ENCODE peak calls at places on chromosomes 3 and 15, in five cellular contexts. L is A549, S is HepG2, T is ovary, N is stomach. Q is an unnamed sample.

GRCh38 chr3:177862962-177863491 is 665.7 kb upstream of the TBL1XR1 start:
- DNase-seq in N (no peak), L (no peak), T (no peak), S (no peak), Q (no peak)

GRCh38 chr3:193901007-193901406 is 234.9 kb upstream of the HES1 start:
- DNase-seq in S (no peak), N (no peak), T (no peak), L (no peak), Q (no peak)

GRCh38 chr3:9732080-9732752 is 681 bp downstream of the BRPF1 start:
- DNase-seq in T (no peak), S (no peak), L (no peak), N (peak), Q (no peak)

GRCh38 chr3:139937674-139938279 is 2.8 kb downstream of the CLSTN2 start:
- DNase-seq in S (no peak), L (peak), T (peak), N (peak), Q (no peak)

GRCh38 chr3:195352895-195353488 is 82.0 kb upstream of the XXYLT1 start:
- DNase-seq in S (peak), N (no peak), L (peak), T (no peak), Q (no peak)

GRCh38 chr3:12454808-12455121 is 29.5 kb upstream of the TSEN2 start:
- DNase-seq in S (no peak), N (no peak), L (no peak), T (no peak), Q (no peak)

GRCh38 chr15:91824256-91824655 is 29.3 kb upstream of the SLCO3A1 start:
- DNase-seq in L (no peak), S (no peak), T (peak), N (no peak), Q (no peak)

GRCh38 chr15:29183071-29183831 is 86.4 kb downstream of the NSMCE3 start:
- DNase-seq in S (no peak), N (no peak), L (peak), T (no peak), Q (no peak)

GRCh38 chr3:45123030-45123429 is 23.1 kb downstream of the CDCP1 start:
- DNase-seq in S (no peak), T (no peak), N (no peak), L (peak), Q (no peak)

GRCh38 chr3:78519281-78519680 is 1248.5 kb downstream of the ROBO1 start:
- DNase-seq in L (no peak), N (no peak), T (no peak), S (no peak), Q (no peak)

GRCh38 chr15:42591238-42591936 is 16.0 kb downstream of the STARD9 start:
- DNase-seq in T (no peak), N (no peak), S (peak), L (peak), Q (no peak)

GRCh38 chr3:133410191-133410892 is 10.5 kb downstream of the BFSP2 start:
- DNase-seq in S (no peak), L (no peak), N (no peak), T (no peak), Q (no peak)

GRCh38 chr3:112794622-112795172 is 52.0 kb downstream of the CD200R1L start:
- DNase-seq in T (no peak), S (no peak), L (no peak), N (no peak), Q (no peak)
- TF ChIP-seq EP300 in T (no peak), S (no peak), L (no peak), N (no peak), Q (no peak)

GRCh38 chr3:111582114-111582461 is 13.1 kb downstream of the ZBED2 start:
- DNase-seq in T (no peak), L (peak), N (no peak), S (peak), Q (no peak)
- TF ChIP-seq EP300 in T (no peak), L (no peak), N (no peak), S (no peak), Q (no peak)

GRCh38 chr3:7396534-7396933 is 535.6 kb downstream of the GRM7 start:
- DNase-seq in N (no peak), T (no peak), L (no peak), S (no peak), Q (no peak)

GRCh38 chr3:7397097-7397496 is 536.2 kb downstream of the GRM7 start:
- DNase-seq in N (no peak), T (no peak), S (no peak), L (no peak), Q (no peak)

GRCh38 chr3:7401418-7401817 is 540.5 kb downstream of the GRM7 start:
- DNase-seq in L (no peak), S (no peak), N (no peak), T (no peak), Q (no peak)

DNA sequence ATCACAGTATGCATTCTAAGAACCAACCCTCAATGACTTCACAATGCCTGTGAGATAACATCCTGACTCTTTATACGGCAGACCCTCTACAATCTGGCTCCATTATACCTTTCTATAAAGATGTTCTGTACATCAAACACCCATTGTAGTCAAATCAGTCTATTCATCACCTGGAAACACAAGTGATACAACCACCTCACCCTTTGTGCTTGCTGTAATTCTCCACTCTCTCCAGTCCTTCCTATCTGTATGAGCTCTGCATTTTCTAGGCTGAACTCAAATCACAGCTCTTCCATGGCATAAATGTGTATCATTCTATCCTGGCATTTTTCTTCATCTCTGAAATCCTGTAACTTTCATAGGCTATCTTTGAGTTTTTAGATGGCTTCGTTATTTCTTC is 539.4 kb downstream of the GRM7 start:
- DNase-seq in S (no peak), N (no peak), T (no peak), L (no peak), Q (no peak)
- TF ChIP-seq EP300 in S (no peak), N (no peak), T (no peak), L (no peak), Q (no peak)

DNA sequence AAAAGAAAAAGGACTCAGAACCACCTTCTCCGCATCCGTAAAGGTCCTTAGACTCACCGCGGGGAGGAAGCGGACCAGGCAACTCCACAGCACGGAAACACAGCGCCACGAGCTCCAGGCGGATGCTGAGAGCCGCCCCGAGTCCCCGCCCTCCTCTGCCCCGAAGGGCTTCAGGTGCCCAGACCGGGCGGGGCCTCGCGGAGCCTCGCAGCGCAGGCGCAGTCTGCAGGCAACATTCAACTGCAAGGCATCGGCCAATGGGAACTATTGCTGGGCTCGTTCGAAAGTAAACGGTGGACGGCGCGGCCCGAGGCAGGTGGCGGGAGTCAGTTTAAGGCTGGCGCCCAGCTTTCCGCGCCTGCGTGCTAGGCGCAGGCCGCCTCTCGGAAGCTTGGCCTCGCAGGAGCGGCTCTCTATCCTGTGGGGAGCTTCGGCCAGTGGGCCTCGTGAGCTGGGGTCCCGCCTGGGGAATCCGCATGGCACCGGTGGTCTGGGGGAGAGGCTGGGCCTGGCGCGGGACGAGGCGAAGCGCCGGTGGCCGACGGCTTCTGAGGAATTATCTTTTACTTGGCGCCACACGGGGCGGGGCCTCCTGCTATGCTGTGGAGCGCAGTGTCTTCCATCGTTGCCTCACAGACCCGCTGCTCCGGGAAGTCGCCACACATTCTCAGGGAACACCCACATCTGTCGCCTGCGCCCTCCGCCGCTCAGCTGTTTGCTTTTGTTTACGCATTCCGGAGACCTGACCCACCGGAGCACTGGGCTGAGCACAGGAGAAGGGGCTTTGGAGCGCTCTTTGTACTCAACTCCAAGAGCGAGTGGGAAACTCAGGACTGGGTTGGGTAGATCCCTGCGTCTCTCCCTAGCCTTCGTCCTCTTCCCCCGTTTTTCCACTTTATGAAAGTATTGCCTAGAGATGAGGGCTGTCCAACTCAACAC is at the start of gene TRIM59:
- DNase-seq in L (peak), S (peak), N (peak), T (peak), Q (peak)
- TF ChIP-seq EP300 in L (no peak), S (no peak), N (no peak), T (no peak), Q (no peak)

DNA sequence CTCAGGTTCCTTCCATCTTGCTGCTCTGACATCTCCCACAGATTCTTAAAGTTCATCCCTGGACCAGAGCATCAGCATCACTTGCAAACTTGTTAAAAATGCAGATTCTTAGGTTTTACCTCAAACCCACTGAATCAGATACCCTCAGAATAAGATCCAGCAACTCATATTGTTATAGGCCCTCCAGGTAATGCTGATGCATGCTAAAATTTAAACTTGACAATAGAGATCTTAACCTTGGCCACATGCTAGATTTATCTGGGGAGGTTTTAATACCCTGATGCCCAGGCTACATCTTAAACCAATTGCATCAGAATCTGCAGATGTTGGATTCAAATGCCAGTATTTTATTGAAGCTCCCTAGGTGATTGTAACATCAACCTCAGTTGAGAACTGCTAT is 256.9 kb downstream of the RYR3 start:
- DNase-seq in T (no peak), L (no peak), N (no peak), S (no peak), Q (no peak)
- TF ChIP-seq EP300 in T (no peak), L (no peak), N (no peak), S (no peak), Q (no peak)

GRCh38 chr3:149883134-149883533 is 70.1 kb downstream of the RNF13 start:
- DNase-seq in L (no peak), S (no peak), N (no peak), T (no peak), Q (no peak)

GRCh38 chr3:149879872-149880271 is 66.9 kb downstream of the RNF13 start:
- DNase-seq in L (peak), S (peak), T (peak), N (peak), Q (peak)

GRCh38 chr3:149886957-149887356 is 73.9 kb downstream of the RNF13 start:
- DNase-seq in S (no peak), N (no peak), T (no peak), L (peak), Q (no peak)

GRCh38 chr3:149877668-149878067 is 64.7 kb downstream of the RNF13 start:
- DNase-seq in T (no peak), N (no peak), S (no peak), L (no peak), Q (no peak)

DNA sequence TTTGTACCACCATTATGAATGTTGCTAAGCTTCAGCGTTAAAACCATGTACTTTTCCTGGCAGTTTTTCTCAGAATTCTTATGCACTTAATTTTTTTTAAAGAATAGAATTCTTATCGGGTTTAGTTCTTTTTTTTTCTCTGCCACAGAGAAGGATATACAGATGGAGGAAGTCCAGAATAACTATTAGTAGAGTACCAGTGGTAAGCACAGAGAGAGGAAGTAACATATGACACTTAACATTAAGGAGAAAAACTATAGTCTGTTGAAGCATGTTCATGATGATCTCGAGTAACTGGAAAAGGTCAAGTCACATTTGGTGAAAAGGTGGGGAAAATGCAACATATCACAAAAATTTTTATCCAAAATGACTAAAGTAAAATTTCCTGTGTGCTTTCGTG is 68.9 kb downstream of the RNF13 start:
- DNase-seq in L (no peak), S (no peak), T (no peak), N (no peak), Q (no peak)
- TF ChIP-seq EP300 in L (no peak), S (no peak), T (no peak), N (no peak), Q (no peak)